ENCODE peak calls at places on chromosome 10, in eight cellular contexts. Q, P, U, O, X, Z, E and C are unnamed samples.

GRCh38 chr10:116146374-116146773 is 126.6 kb downstream of the GFRA1 start:
- DNase-seq in Q (no peak), P (no peak), U (no peak), O (no peak), X (no peak), Z (peak; percentile 21), E (no peak), C (peak; percentile 60)

GRCh38 chr10:110471566-110472139 is 26.1 kb upstream of the DUSP5 start:
- DNase-seq in Q (no peak), P (no peak), U (no peak), O (no peak), X (no peak), Z (peak; percentile 80), E (no peak), C (no peak)

GRCh38 chr10:76558586-76558985 is 1079.0 kb downstream of the KCNMA1 start:
- DNase-seq in Q (peak; percentile 51), P (no peak), U (no peak), O (no peak), X (no peak), Z (peak; percentile 94), E (peak; percentile 70), C (no peak)

GRCh38 chr10:100685331-100685730 is 60.1 kb upstream of the PAX2 start:
- DNase-seq in Q (no peak), P (no peak), U (no peak), O (no peak), X (no peak), Z (no peak), E (no peak), C (no peak)

GRCh38 chr10:84603971-84604370 is 275.6 kb downstream of the CCSER2 start:
- DNase-seq in Q (no peak), P (no peak), U (no peak), O (no peak), X (no peak), Z (no peak), E (peak; percentile 45), C (no peak)

GRCh38 chr10:99394256-99394655 is 36.2 kb downstream of the GOT1 start:
- DNase-seq in Q (no peak), P (no peak), U (no peak), O (no peak), X (no peak), Z (no peak), E (no peak), C (no peak)

GRCh38 chr10:96448021-96448457 is 65.7 kb downstream of the TLL2 start:
- DNase-seq in Q (no peak), P (no peak), U (no peak), O (peak; percentile 60), X (peak; percentile 57), Z (no peak), E (no peak), C (peak; percentile 92)

GRCh38 chr10:7853892-7854289 is 35.6 kb downstream of the TAF3 start:
- DNase-seq in Q (no peak), P (no peak), U (no peak), O (no peak), X (no peak), Z (no peak), E (no peak), C (no peak)

GRCh38 chr10:23422003-23422411 is 16.9 kb upstream of the OTUD1 start:
- DNase-seq in Q (no peak), P (no peak), U (no peak), O (no peak), X (no peak), Z (peak; percentile 37), E (no peak), C (peak; percentile 4)

GRCh38 chr10:96992721-96993120 is 160.6 kb downstream of the LCOR start:
- DNase-seq in Q (no peak), P (no peak), U (no peak), O (no peak), X (no peak), Z (no peak), E (no peak), C (no peak)

GRCh38 chr10:132722980-132723970 is 62.7 kb downstream of the NKX6-2 start:
- DNase-seq in Q (no peak), P (no peak), U (no peak), O (no peak), X (no peak), Z (no peak), E (no peak), C (no peak)

GRCh38 chr10:132283604-132284382 is 24.0 kb downstream of the STK32C start:
- DNase-seq in Q (no peak), P (no peak), U (peak; percentile 33), O (no peak), X (no peak), Z (no peak), E (no peak), C (no peak)

GRCh38 chr10:117134084-117135025 is 3.7 kb downstream of the VAX1 start:
- DNase-seq in Q (no peak), P (no peak), U (no peak), O (no peak), X (no peak), Z (no peak), E (peak; percentile 51), C (peak; percentile 75)

GRCh38 chr10:79947083-79947415 is 1.9 kb downstream of the SFTPD start:
- DNase-seq in Q (no peak), P (no peak), U (no peak), O (no peak), X (no peak), Z (no peak), E (no peak), C (peak; percentile 80)

GRCh38 chr10:6011558-6011957 is 34.2 kb upstream of the IL15RA start:
- DNase-seq in Q (peak; percentile 10), P (no peak), U (no peak), O (no peak), X (no peak), Z (no peak), E (no peak), C (no peak)

GRCh38 chr10:13268841-13269240 is 31.0 kb downstream of the PHYH start:
- DNase-seq in Q (no peak), P (no peak), U (no peak), O (no peak), X (no peak), Z (no peak), E (no peak), C (no peak)

GRCh38 chr10:63553473-63553872 is 32.3 kb downstream of the REEP3 start:
- DNase-seq in Q (no peak), P (peak; percentile 23), U (no peak), O (no peak), X (no peak), Z (no peak), E (no peak), C (no peak)

GRCh38 chr10:10361486-10361885 is 656.2 kb upstream of the CELF2 start:
- DNase-seq in Q (no peak), P (no peak), U (no peak), O (no peak), X (no peak), Z (no peak), E (no peak), C (no peak)

GRCh38 chr10:3072641-3073360 is 5.5 kb downstream of the PFKP start:
- DNase-seq in Q (no peak), P (no peak), U (no peak), O (no peak), X (no peak), Z (no peak), E (no peak), C (no peak)
- H3K4me1 ChIP-seq in Q (no peaks in the 10 kb centered on the region), P (peaks cover 43% of the 10 kb centered on the region), U (no peaks in the 10 kb centered on the region), O (no peaks in the 10 kb centered on the region), X (no peaks in the 10 kb centered on the region), Z (peaks cover 34% of the 10 kb centered on the region), E (peaks cover 12% of the 10 kb centered on the region), C (peaks cover 55% of the 10 kb centered on the region)

GRCh38 chr10:119616879-119617580 is 20.3 kb upstream of the TIAL1 start:
- DNase-seq in Q (no peak), P (no peak), U (no peak), O (no peak), X (peak; percentile 50), Z (no peak), E (no peak), C (no peak)

GRCh38 chr10:119620241-119620753 is 23.5 kb upstream of the TIAL1 start:
- DNase-seq in Q (no peak), P (no peak), U (no peak), O (no peak), X (no peak), Z (peak; percentile 14), E (no peak), C (no peak)

GRCh38 chr10:119620771-119621384 is 24.1 kb upstream of the TIAL1 start:
- DNase-seq in Q (no peak), P (no peak), U (no peak), O (no peak), X (no peak), Z (no peak), E (no peak), C (no peak)

GRCh38 chr10:119614686-119615085 is 17.9 kb upstream of the TIAL1 start:
- DNase-seq in Q (no peak), P (no peak), U (no peak), O (no peak), X (no peak), Z (no peak), E (no peak), C (no peak)

GRCh38 chr10:119619215-119619614 is 22.5 kb upstream of the TIAL1 start:
- DNase-seq in Q (no peak), P (no peak), U (no peak), O (no peak), X (no peak), Z (no peak), E (no peak), C (no peak)
- H3K4me3 ChIP-seq in Q (no peak overlapping the region), P (no peak overlapping the region), U (no peak overlapping the region), O (no peak overlapping the region), X (no peak overlapping the region), Z (no peak overlapping the region), E (no peak overlapping the region), C (no peak overlapping the region)

GRCh38 chr10:92091965-92092364 is 168.4 kb downstream of the BTAF1 start:
- DNase-seq in Q (no peak), P (no peak), U (no peak), O (no peak), X (no peak), Z (no peak), E (no peak), C (no peak)

DNA sequence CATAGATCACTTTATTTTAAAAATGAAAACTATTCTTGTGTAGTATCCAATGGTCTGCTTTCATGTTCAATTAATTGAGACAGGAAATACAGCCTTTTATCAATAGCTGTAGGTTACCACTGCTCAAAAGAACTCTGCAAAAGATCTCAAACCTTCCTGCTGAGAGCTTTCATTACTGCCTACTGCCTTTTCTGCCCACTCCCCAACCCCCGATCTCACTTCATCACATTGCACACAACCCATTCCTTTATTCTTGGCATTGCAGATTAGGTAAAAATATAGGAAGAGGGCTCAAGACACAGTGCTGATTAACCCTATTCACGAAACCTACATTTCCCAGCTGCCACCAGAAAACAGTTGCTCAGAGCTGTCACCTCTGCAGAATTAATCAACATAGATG is 171.4 kb downstream of the BTAF1 start:
- DNase-seq in Q (no peak), P (no peak), U (no peak), O (no peak), X (no peak), Z (no peak), E (no peak), C (no peak)
- H3K4me1 ChIP-seq in Q (no peaks in the 10 kb centered on the region), P (no peaks in the 10 kb centered on the region), U (no peaks in the 10 kb centered on the region), O (no peaks in the 10 kb centered on the region), X (no peaks in the 10 kb centered on the region), Z (no peaks in the 10 kb centered on the region), E (no peaks in the 10 kb centered on the region), C (peaks cover 16% of the 10 kb centered on the region)

GRCh38 chr10:102436312-102436711 is 3.9 kb upstream of the CUEDC2 start:
- DNase-seq in Q (no peak), P (no peak), U (no peak), O (no peak), X (no peak), Z (no peak), E (no peak), C (no peak)
- H3K4me3 ChIP-seq in Q (no peak overlapping the region), P (no peak overlapping the region), U (no peak overlapping the region), O (peak overlapping the region; percentile 52), X (no peak overlapping the region), Z (no peak overlapping the region), E (no peak overlapping the region), C (peak overlapping the region; percentile 23)

GRCh38 chr10:86956195-86956840 is 1.1 kb downstream of the MMRN2 start:
- DNase-seq in Q (no peak), P (no peak), U (no peak), O (peak; percentile 21), X (no peak), Z (no peak), E (peak; percentile 62), C (no peak)
- H3K4me1 ChIP-seq in Q (no peaks in the 10 kb centered on the region), P (peaks cover 44% of the 10 kb centered on the region), U (no peaks in the 10 kb centered on the region), O (peaks cover 21% of the 10 kb centered on the region), X (peaks cover 3% of the 10 kb centered on the region), Z (peaks cover 20% of the 10 kb centered on the region), E (peaks cover 84% of the 10 kb centered on the region), C (peaks cover 64% of the 10 kb centered on the region)